ENCODE peak calls at places on chromosome 10, in four cellular contexts. U is body of pancreas, Z is H1, E is esophagus squamous epithelium. G is an unnamed sample.

GRCh38 chr10:5774987-5775386 is 38.2 kb downstream of the GDI2 start:
- DNase-seq in U (no peak), E (no peak), Z (no peak), G (no peak)

GRCh38 chr10:22148956-22149355 is 68.9 kb downstream of the EBLN1 start:
- DNase-seq in E (no peak), U (no peak), Z (no peak), G (no peak)

GRCh38 chr10:69088801-69089501 is 1.0 kb downstream of the SRGN start:
- DNase-seq in Z (no peak), U (peak), E (no peak), G (no peak)

GRCh38 chr10:44589931-44590330 is 205.0 kb upstream of the CXCL12 start:
- DNase-seq in Z (no peak), E (no peak), U (no peak), G (peak)

GRCh38 chr10:69491611-69492010 is 40.3 kb downstream of the TSPAN15 start:
- DNase-seq in U (no peak), E (no peak), Z (no peak), G (peak)

GRCh38 chr10:114987995-114988394 is 50.0 kb downstream of the TRUB1 start:
- DNase-seq in Z (no peak), U (no peak), E (no peak), G (no peak)

GRCh38 chr10:96470108-96470743 is 43.5 kb downstream of the TLL2 start:
- DNase-seq in U (peak), Z (no peak), E (no peak), G (no peak)

GRCh38 chr10:8481718-8482504 is 427.4 kb downstream of the GATA3 start:
- DNase-seq in Z (no peak), U (no peak), E (no peak), G (no peak)

GRCh38 chr10:121804460-121804859 is 123.4 kb downstream of the ATE1 start:
- DNase-seq in U (no peak), E (no peak), Z (no peak), G (no peak)

GRCh38 chr10:64363687-64364086 is 842.5 kb downstream of the REEP3 start:
- DNase-seq in E (no peak), U (no peak), Z (no peak), G (no peak)

GRCh38 chr10:110765513-110766375 is 106.0 kb upstream of the PDCD4 start:
- DNase-seq in E (no peak), U (no peak), Z (no peak), G (no peak)

GRCh38 chr10:75294866-75295692 is 59.3 kb upstream of the COMTD1 start:
- DNase-seq in U (peak), E (no peak), Z (no peak), G (peak)
- TF ChIP-seq CTCF in U (peak), E (peak), Z (no peak), G (peak)

GRCh38 chr10:133277993-133278576 is 1.4 kb upstream of the ADAM8 start:
- DNase-seq in U (peak), Z (no peak), E (no peak), G (no peak)

GRCh38 chr10:133277277-133277992 is 767 bp upstream of the ADAM8 start:
- DNase-seq in Z (no peak), U (no peak), E (no peak), G (no peak)

GRCh38 chr10:133279266-133279960 is 2.7 kb upstream of the ADAM8 start:
- DNase-seq in E (no peak), U (no peak), Z (no peak), G (no peak)

GRCh38 chr10:133279961-133280283 is 3.3 kb upstream of the ADAM8 start:
- DNase-seq in U (no peak), E (no peak), Z (no peak), G (no peak)

DNA sequence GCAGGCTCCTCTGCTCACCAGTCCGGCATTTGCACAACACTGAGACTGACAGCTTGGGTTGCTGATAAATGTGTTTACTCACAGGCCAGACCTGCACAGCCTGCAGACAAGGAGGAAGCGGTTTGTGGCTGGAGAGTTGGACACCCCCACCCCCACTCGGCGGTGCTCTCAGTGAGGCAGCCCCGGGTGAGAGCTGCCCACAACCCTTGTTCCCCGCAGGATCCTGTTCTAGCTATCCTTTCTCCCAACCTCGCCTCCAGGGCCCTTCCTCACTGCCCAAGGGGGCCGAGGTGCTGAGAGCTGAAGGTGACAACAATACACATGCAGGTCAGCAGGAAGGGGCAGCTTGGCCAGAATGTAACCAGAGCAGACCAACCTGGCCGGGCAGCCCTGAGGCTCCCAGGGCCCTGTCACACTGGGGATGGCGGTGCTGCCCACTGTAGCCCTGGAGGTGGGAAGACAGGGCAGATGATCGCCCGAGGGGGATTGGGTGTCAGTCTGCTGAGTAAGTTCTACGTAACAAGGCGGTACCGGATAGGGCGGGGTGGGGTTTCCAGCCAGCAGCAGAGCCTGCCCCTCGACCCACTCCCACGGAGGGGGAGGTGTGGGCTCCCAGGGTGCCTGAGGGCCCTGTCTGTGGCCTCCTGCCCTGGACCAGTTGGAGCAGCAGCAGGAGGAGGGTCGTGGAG is 2.1 kb upstream of the ADAM8 start:
- DNase-seq in U (peak), E (peak), Z (no peak), G (no peak)
- TF ChIP-seq POLR2A in U (no peak), E (no peak), Z (no peak), G (no peak)

GRCh38 chr10:124070666-124071065 is 22.7 kb downstream of the CHST15 start:
- DNase-seq in E (no peak), Z (no peak), U (no peak), G (no peak)
- H3K27ac ChIP-seq in E (no peak), Z (no peak), U (no peak), G (no peak)

GRCh38 chr10:78258303-78259030 is 224.8 kb downstream of the RPS24 start:
- DNase-seq in U (no peak), E (no peak), Z (no peak), G (no peak)
- TF ChIP-seq CTCF in U (peak), E (no peak), Z (no peak), G (no peak)

G was measured in uterus.